ENCODE peak calls at places on chromosomes 4 and X, in ten cellular contexts. C is mammary epithelial cell; G is cardiac muscle cell; H is MM.1S; E is PC-3; S is lower lobe of right lung; P is epithelial cell of prostate; M is naive thymus-derived CD4-positive, alpha-beta T cell; T is fibroblast of lung; I is vagina. D is an unnamed sample.

GRCh38 chr4:184259081-184259480 is 41.4 kb upstream of the ENPP6 start:
- DNase-seq in P (no peak), S (no peak), M (no peak), G (no peak), C (no peak), H (no peak), E (no peak), I (peak), T (no peak), D (no peak)

GRCh38 chr4:176671532-176671931 is 121.2 kb downstream of the VEGFC start:
- DNase-seq in S (no peak), E (no peak), C (no peak), H (no peak), T (peak), P (no peak), G (no peak), M (no peak), I (no peak), D (no peak)

GRCh38 chr4:22457348-22457747 is 58.5 kb downstream of the ADGRA3 start:
- DNase-seq in I (no peak), E (no peak), T (no peak), H (no peak), P (no peak), M (no peak), S (no peak), C (no peak), G (no peak), D (no peak)

GRCh38 chr4:184792334-184792733 is 33.4 kb downstream of the ACSL1 start:
- DNase-seq in G (no peak), S (no peak), H (no peak), T (peak), M (no peak), E (no peak), P (no peak), C (no peak), I (no peak), D (no peak)

GRCh38 chr4:108375434-108375833 is 206.7 kb upstream of the LEF1 start:
- DNase-seq in G (no peak), H (no peak), S (no peak), P (no peak), C (no peak), M (no peak), E (no peak), T (no peak), I (no peak), D (no peak)

GRCh38 chrX:103585421-103586313 is at the start of gene TCEAL4:
- DNase-seq in H (peak), M (peak), T (peak), P (no peak), C (peak), G (peak), I (no peak), E (peak), S (peak), D (peak)

GRCh38 chr4:8906668-8906970 is 35.0 kb upstream of the HMX1 start:
- DNase-seq in T (no peak), E (no peak), C (no peak), I (no peak), M (no peak), S (no peak), G (no peak), P (no peak), H (no peak), D (no peak)

GRCh38 chrX:13077168-13077567 is 32.7 kb upstream of the FAM9C start:
- DNase-seq in G (no peak), S (no peak), E (peak), T (no peak), C (no peak), P (no peak), H (no peak), I (no peak), M (no peak), D (no peak)

GRCh38 chrX:8726031-8726652 is 5.8 kb downstream of the ANOS1 start:
- DNase-seq in M (no peak), T (peak), I (no peak), P (peak), C (peak), E (peak), G (no peak), H (no peak), S (no peak), D (no peak)

GRCh38 chr4:115970859-115971258 is 857.4 kb upstream of the NDST4 start:
- DNase-seq in E (no peak), C (no peak), G (no peak), M (no peak), H (no peak), T (no peak), P (no peak), S (no peak), I (no peak), D (no peak)

GRCh38 chr4:90002406-90003040 is 107.9 kb downstream of the MMRN1 start:
- DNase-seq in S (no peak), I (no peak), E (no peak), G (no peak), H (no peak), M (no peak), P (no peak), C (no peak), T (no peak), D (no peak)

GRCh38 chrX:110806145-110806544 is 10.5 kb upstream of the CHRDL1 start:
- DNase-seq in M (no peak), G (no peak), H (no peak), S (no peak), E (no peak), I (no peak), P (no peak), T (peak), C (peak), D (no peak)

GRCh38 chr4:24067781-24068193 is 177.9 kb upstream of the PPARGC1A start:
- DNase-seq in T (peak), S (no peak), E (peak), C (peak), I (no peak), M (no peak), G (peak), P (peak), H (no peak), D (peak)

GRCh38 chr4:170705907-170706306 is 616.2 kb upstream of the AADAT start:
- DNase-seq in G (no peak), E (no peak), P (no peak), I (no peak), T (no peak), M (no peak), S (no peak), C (no peak), H (no peak), D (no peak)

GRCh38 chr4:152032722-152033131 is 271.9 kb upstream of the GATB start:
- DNase-seq in P (no peak), I (peak), T (peak), G (no peak), C (no peak), S (no peak), M (no peak), E (peak), H (no peak), D (no peak)

GRCh38 chr4:42271096-42271495 is 118.6 kb upstream of the BEND4 start:
- DNase-seq in P (no peak), M (no peak), H (no peak), I (no peak), E (no peak), S (no peak), T (no peak), G (no peak), C (no peak), D (no peak)

GRCh38 chr4:26779674-26780073 is 81.0 kb upstream of the STIM2 start:
- DNase-seq in M (no peak), S (no peak), C (peak), T (peak), P (peak), I (no peak), E (peak), G (no peak), H (no peak), D (no peak)

GRCh38 chr4:183008492-183008891 is 90.6 kb upstream of the WWC2 start:
- DNase-seq in I (no peak), C (no peak), S (no peak), E (no peak), T (no peak), M (no peak), H (no peak), P (no peak), G (no peak), D (no peak)

GRCh38 chrX:91434351-91435168 is at the start of gene PABPC5:
- DNase-seq in P (no peak), H (no peak), C (peak), T (peak), M (no peak), E (peak), G (peak), S (peak), I (no peak), D (peak)

GRCh38 chr4:2745981-2746806 is 9.9 kb downstream of the TNIP2 start:
- DNase-seq in H (peak), S (peak), M (no peak), C (peak), T (peak), G (no peak), P (peak), I (no peak), E (peak), D (peak)

GRCh38 chrX:34638116-34638515 is 19.0 kb downstream of the TMEM47 start:
- DNase-seq in G (peak), I (no peak), T (peak), S (no peak), M (no peak), H (peak), P (no peak), C (no peak), E (peak), D (no peak)

GRCh38 chrX:154380153-154380552 is 1.1 kb downstream of the EMD start:
- DNase-seq in I (no peak), C (no peak), H (no peak), G (no peak), P (no peak), E (no peak), S (no peak), T (no peak), M (no peak), D (no peak)

GRCh38 chrX:129980043-129980442 is 2.4 kb upstream of the BCORL1 start:
- DNase-seq in M (no peak), H (no peak), E (no peak), S (peak), C (no peak), T (no peak), P (no peak), I (no peak), G (peak), D (peak)

GRCh38 chr4:73281982-73282381 is 23.4 kb upstream of the ANKRD17 start:
- DNase-seq in M (no peak), E (no peak), I (no peak), P (no peak), H (no peak), G (no peak), S (no peak), T (no peak), C (no peak), D (no peak)

GRCh38 chr4:42482516-42483327 is 85.4 kb downstream of the SHISA3 start:
- DNase-seq in E (no peak), I (no peak), M (no peak), C (no peak), S (no peak), G (no peak), H (no peak), P (no peak), T (peak), D (no peak)

GRCh38 chr4:80045831-80046230 is 27.2 kb downstream of the ANTXR2 start:
- DNase-seq in E (no peak), M (no peak), I (no peak), C (peak), T (peak), S (no peak), H (no peak), P (no peak), G (no peak), D (no peak)

GRCh38 chr4:111519683-111520082 is 625.6 kb upstream of the FAM241A start:
- DNase-seq in H (no peak), G (no peak), C (no peak), P (no peak), I (no peak), T (no peak), E (no peak), M (no peak), S (no peak), D (no peak)

GRCh38 chr4:37826282-37827029 is at the start of gene PGM2:
- DNase-seq in E (peak), P (peak), C (peak), S (peak), M (peak), H (peak), I (peak), G (peak), T (peak), D (peak)

GRCh38 chr4:37827802-37828321 is 1.4 kb downstream of the PGM2 start:
- DNase-seq in T (no peak), I (no peak), G (no peak), C (no peak), H (no peak), P (no peak), E (no peak), S (no peak), M (no peak), D (no peak)

GRCh38 chr4:37828843-37829242 is 2.4 kb downstream of the PGM2 start:
- DNase-seq in M (no peak), I (no peak), T (no peak), H (no peak), E (no peak), S (no peak), C (no peak), P (no peak), G (no peak), D (no peak)

GRCh38 chr4:37827030-37827705 is 682 bp downstream of the PGM2 start:
- DNase-seq in P (peak), H (peak), C (peak), M (peak), I (no peak), E (peak), T (peak), G (peak), S (no peak), D (no peak)

DNA sequence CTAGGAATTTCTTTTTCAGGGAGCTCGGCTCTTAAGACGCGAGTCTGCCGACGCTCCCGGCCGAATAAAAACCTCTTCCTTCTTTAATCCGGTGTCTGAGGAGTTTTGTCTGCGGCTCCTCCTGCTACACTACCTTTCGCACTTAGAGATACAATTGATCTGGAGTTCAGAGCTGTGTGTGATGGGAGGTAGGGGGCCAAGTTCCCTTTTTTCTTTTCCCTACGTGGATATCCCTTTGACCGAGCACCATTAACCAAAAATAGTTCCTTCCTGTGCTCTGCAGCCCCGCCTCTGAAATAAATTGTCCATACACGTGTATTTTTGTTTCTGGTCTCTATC is 574 bp upstream of the PGM2 start:
- DNase-seq in I (no peak), T (no peak), G (no peak), P (no peak), M (no peak), E (no peak), H (no peak), C (peak), S (no peak), D (no peak)
- H3K27ac ChIP-seq in I (peak), T (peak), G (peak), P (peak), M (peak), E (peak), H (peak), C (peak), S (peak), D (peak)

DNA sequence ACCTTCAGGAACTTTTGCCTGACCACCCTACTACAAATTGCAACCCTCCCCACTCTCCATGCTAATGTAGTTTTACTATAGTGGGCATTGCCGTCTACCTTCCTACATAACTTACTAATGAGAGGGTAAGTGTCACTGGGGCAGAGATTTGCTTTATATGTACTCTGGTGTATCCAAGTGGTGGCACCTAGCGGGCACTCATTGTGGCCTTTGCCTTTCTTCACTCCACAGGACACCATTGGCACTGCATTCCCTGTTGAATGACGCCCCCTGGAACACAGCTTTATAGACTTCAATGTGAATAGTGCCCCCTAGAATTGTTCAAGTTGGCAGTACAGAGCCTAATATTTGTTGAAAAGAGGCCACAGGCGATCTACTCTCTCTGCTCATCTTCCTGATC is 215.8 kb downstream of the MID1IP1 start:
- DNase-seq in H (no peak), T (no peak), C (no peak), I (no peak), G (no peak), P (no peak), S (no peak), E (no peak), M (no peak), D (no peak)
- H3K27ac ChIP-seq in H (no peak), T (no peak), C (no peak), I (no peak), G (no peak), P (no peak), S (no peak), E (no peak), M (no peak), D (no peak)

GRCh38 chr4:7264694-7265093 is 72.4 kb downstream of the SORCS2 start:
- DNase-seq in I (no peak), E (no peak), P (no peak), G (no peak), M (no peak), T (no peak), H (no peak), C (no peak), S (no peak), D (no peak)

GRCh38 chr4:7266525-7267292 is 74.4 kb downstream of the SORCS2 start:
- DNase-seq in E (peak), S (no peak), P (peak), C (peak), I (no peak), H (no peak), M (no peak), T (peak), G (no peak), D (no peak)

GRCh38 chr4:7267829-7268228 is 75.5 kb downstream of the SORCS2 start:
- DNase-seq in E (no peak), C (no peak), M (no peak), H (no peak), G (no peak), P (no peak), T (no peak), I (no peak), S (no peak), D (no peak)

GRCh38 chr4:7270121-7270520 is 77.8 kb downstream of the SORCS2 start:
- DNase-seq in T (no peak), M (no peak), C (no peak), I (no peak), G (no peak), E (no peak), H (no peak), S (no peak), P (no peak), D (no peak)

GRCh38 chr4:7268941-7269340 is 76.6 kb downstream of the SORCS2 start:
- DNase-seq in G (no peak), C (no peak), P (no peak), S (no peak), T (no peak), H (no peak), M (no peak), E (no peak), I (no peak), D (no peak)
- H3K27ac ChIP-seq in G (no peak), C (no peak), P (no peak), S (no peak), T (no peak), H (no peak), M (no peak), E (no peak), I (no peak), D (no peak)

GRCh38 chr4:83009529-83009928 is 1.1 kb downstream of the LIN54 start:
- DNase-seq in E (no peak), S (no peak), C (no peak), M (no peak), H (no peak), P (no peak), T (peak), G (no peak), I (no peak), D (no peak)
- H3K27ac ChIP-seq in E (no peak), S (peak), C (peak), M (peak), H (no peak), P (peak), T (peak), G (peak), I (no peak), D (peak)

DNA sequence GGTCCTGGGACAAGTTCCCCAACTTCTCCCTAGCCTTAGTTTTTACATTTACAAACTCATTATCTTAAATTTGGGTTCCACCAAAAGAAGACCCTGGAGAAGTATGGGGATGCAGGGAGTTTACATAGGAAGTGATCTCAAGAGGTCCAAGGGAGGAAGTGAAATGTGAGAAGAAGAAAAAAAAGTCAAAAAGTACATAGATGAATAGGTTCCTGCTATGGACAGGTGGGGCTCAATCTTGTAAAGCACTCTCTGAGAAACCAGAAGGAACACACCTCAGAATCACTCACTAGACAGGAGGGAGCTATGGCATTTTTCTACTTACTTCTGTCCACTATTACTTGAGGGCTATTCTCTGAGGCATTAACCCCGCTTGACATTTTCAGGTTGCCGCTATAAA is 56.6 kb downstream of the ARHGAP6 start:
- DNase-seq in S (no peak), G (no peak), P (no peak), M (no peak), C (no peak), E (no peak), H (no peak), T (no peak), I (no peak), D (no peak)
- H3K27ac ChIP-seq in S (no peak), G (no peak), P (no peak), M (no peak), C (no peak), E (no peak), H (no peak), T (no peak), I (no peak), D (no peak)

DNA sequence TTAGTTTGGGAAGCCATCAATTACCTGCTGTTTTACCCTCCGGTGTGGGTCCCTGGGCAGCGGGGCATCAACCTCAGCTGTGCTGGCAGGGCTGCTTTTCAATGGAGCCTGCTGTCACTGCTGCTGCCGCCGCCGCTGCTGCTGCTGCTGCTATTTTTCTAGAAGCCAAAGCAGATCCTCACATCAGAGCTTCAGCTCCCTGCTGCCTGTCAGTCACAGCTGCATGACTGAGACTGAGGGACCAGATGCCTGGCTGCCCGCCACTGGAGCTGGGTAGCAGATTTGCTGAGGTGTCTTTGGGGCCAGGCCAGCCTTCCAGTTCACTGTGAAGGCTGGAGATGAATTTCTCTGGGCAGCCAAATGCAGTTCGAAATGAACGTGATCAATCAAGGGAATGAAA is 200.3 kb upstream of the NHS start:
- DNase-seq in I (no peak), T (peak), G (no peak), S (no peak), E (no peak), P (no peak), C (no peak), H (no peak), M (no peak), D (peak)
- H3K27ac ChIP-seq in I (no peak), T (no peak), G (no peak), S (no peak), E (no peak), P (no peak), C (no peak), H (no peak), M (no peak), D (no peak)

DNA sequence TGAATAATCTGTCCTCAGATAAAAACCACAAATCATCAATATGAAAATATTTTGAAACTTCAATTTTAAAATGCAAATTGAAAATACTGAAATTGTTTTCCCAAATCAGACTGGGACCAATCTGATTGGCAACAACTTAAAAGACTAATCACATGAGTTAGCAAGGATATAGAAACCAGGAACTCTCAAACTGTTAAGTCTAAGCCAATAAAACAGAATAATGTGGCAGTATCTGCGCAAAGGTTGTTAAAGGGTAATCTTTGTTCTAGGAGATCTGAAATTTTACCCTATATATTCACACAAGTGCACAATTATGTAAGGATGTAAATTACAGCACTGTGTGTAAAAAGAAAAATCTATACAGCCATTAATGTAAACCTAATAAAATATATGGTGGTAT is 29.7 kb downstream of the EIF4E start:
- DNase-seq in S (no peak), I (no peak), H (no peak), E (no peak), G (no peak), P (no peak), M (no peak), C (no peak), T (no peak), D (no peak)
- H3K27ac ChIP-seq in S (no peak), I (no peak), H (no peak), E (no peak), G (no peak), P (no peak), M (no peak), C (no peak), T (no peak), D (no peak)

GRCh38 chrX:122279746-122280145 is 904.3 kb upstream of the GRIA3 start:
- DNase-seq in M (no peak), C (no peak), T (no peak), G (no peak), P (no peak), I (no peak), S (no peak), H (no peak), E (no peak), D (no peak)
- H3K27ac ChIP-seq in M (no peak), C (no peak), T (no peak), G (no peak), P (no peak), I (no peak), S (no peak), H (no peak), E (no peak), D (no peak)